ENCODE peak calls at places on chromosomes 2 and 18, in nine cellular contexts. One of them, this sample, is unnamed.
A peak's percentile ranks its signal among the peaks of the same experiment; 100 is the strongest.

GRCh38 chr18:65938592-65939372 is 188.0 kb downstream of the CDH7 start:
- DNase-seq in substantia nigra: no peak
- DNase-seq in activated naive CD8-positive, alpha-beta T cell treated with anti-CD3 and anti-CD28 coated beads, Interleukin-2, amount 10 ng/mL, durations not matched to agents 7 days and 5 days: no peak
- DNase-seq in astrocyte: peak; percentile 2
- DNase-seq in GM10248: no peak
- DNase-seq in left lobe of liver: no peak
- DNase-seq in NCI-H345: peak; percentile 7
- DNase-seq in activated T-cell treated with anti-CD3 and anti-CD28 coated beads for 1 hour: no peak
- DNase-seq in PC-3: peak; percentile 80
- DNase-seq in this sample: peak; percentile 88

GRCh38 chr18:67514901-67515540 is 1.5 kb downstream of the DSEL start:
- DNase-seq in substantia nigra: no peak
- DNase-seq in activated naive CD8-positive, alpha-beta T cell treated with anti-CD3 and anti-CD28 coated beads, Interleukin-2, amount 10 ng/mL, durations not matched to agents 7 days and 5 days: no peak
- DNase-seq in activated T-cell treated with anti-CD3 and anti-CD28 coated beads for 1 hour: no peak
- DNase-seq in astrocyte: no peak
- DNase-seq in left lobe of liver: no peak
- DNase-seq in NCI-H345: no peak
- DNase-seq in GM10248: no peak
- DNase-seq in PC-3: peak; percentile 38
- DNase-seq in this sample: no peak

GRCh38 chr2:111160758-111161157 is 40.0 kb downstream of the BCL2L11 start:
- DNase-seq in activated naive CD8-positive, alpha-beta T cell treated with anti-CD3 and anti-CD28 coated beads, Interleukin-2, amount 10 ng/mL, durations not matched to agents 7 days and 5 days: no peak
- DNase-seq in GM10248: no peak
- DNase-seq in NCI-H345: no peak
- DNase-seq in astrocyte: peak; percentile 89
- DNase-seq in left lobe of liver: no peak
- DNase-seq in activated T-cell treated with anti-CD3 and anti-CD28 coated beads for 1 hour: no peak
- DNase-seq in substantia nigra: no peak
- DNase-seq in PC-3: peak; percentile 55
- DNase-seq in this sample: no peak

GRCh38 chr2:67854798-67855197 is 208.0 kb downstream of the C1D start:
- DNase-seq in PC-3: no peak
- DNase-seq in GM10248: no peak
- DNase-seq in activated T-cell treated with anti-CD3 and anti-CD28 coated beads for 1 hour: no peak
- DNase-seq in activated naive CD8-positive, alpha-beta T cell treated with anti-CD3 and anti-CD28 coated beads, Interleukin-2, amount 10 ng/mL, durations not matched to agents 7 days and 5 days: no peak
- DNase-seq in astrocyte: no peak
- DNase-seq in left lobe of liver: no peak
- DNase-seq in NCI-H345: no peak
- DNase-seq in substantia nigra: no peak
- DNase-seq in this sample: no peak

GRCh38 chr18:9287037-9287436 is 47.5 kb upstream of the TWSG1 start:
- DNase-seq in activated naive CD8-positive, alpha-beta T cell treated with anti-CD3 and anti-CD28 coated beads, Interleukin-2, amount 10 ng/mL, durations not matched to agents 7 days and 5 days: no peak
- DNase-seq in substantia nigra: no peak
- DNase-seq in activated T-cell treated with anti-CD3 and anti-CD28 coated beads for 1 hour: no peak
- DNase-seq in left lobe of liver: no peak
- DNase-seq in GM10248: no peak
- DNase-seq in PC-3: peak; percentile 86
- DNase-seq in NCI-H345: peak; percentile 50
- DNase-seq in astrocyte: no peak
- DNase-seq in this sample: no peak

GRCh38 chr2:220224711-220225519 is 597.5 kb downstream of the SLC4A3 start:
- DNase-seq in activated naive CD8-positive, alpha-beta T cell treated with anti-CD3 and anti-CD28 coated beads, Interleukin-2, amount 10 ng/mL, durations not matched to agents 7 days and 5 days: no peak
- DNase-seq in activated T-cell treated with anti-CD3 and anti-CD28 coated beads for 1 hour: no peak
- DNase-seq in left lobe of liver: no peak
- DNase-seq in astrocyte: peak; percentile 92
- DNase-seq in GM10248: no peak
- DNase-seq in PC-3: peak; percentile 97
- DNase-seq in substantia nigra: no peak
- DNase-seq in NCI-H345: no peak
- DNase-seq in this sample: no peak

GRCh38 chr2:14557921-14558320 is 74.6 kb upstream of the LRATD1 start:
- DNase-seq in substantia nigra: no peak
- DNase-seq in PC-3: no peak
- DNase-seq in left lobe of liver: no peak
- DNase-seq in GM10248: no peak
- DNase-seq in activated naive CD8-positive, alpha-beta T cell treated with anti-CD3 and anti-CD28 coated beads, Interleukin-2, amount 10 ng/mL, durations not matched to agents 7 days and 5 days: no peak
- DNase-seq in astrocyte: no peak
- DNase-seq in NCI-H345: no peak
- DNase-seq in activated T-cell treated with anti-CD3 and anti-CD28 coated beads for 1 hour: no peak
- DNase-seq in this sample: no peak

GRCh38 chr2:201313362-201313761 is 43.8 kb downstream of the FLACC1 start:
- DNase-seq in PC-3: no peak
- DNase-seq in substantia nigra: no peak
- DNase-seq in NCI-H345: no peak
- DNase-seq in activated naive CD8-positive, alpha-beta T cell treated with anti-CD3 and anti-CD28 coated beads, Interleukin-2, amount 10 ng/mL, durations not matched to agents 7 days and 5 days: no peak
- DNase-seq in left lobe of liver: no peak
- DNase-seq in activated T-cell treated with anti-CD3 and anti-CD28 coated beads for 1 hour: no peak
- DNase-seq in astrocyte: no peak
- DNase-seq in GM10248: no peak
- DNase-seq in this sample: no peak

GRCh38 chr2:216792222-216793001 is 67.5 kb downstream of the TNP1 start:
- DNase-seq in NCI-H345: peak; percentile 89
- DNase-seq in left lobe of liver: no peak
- DNase-seq in substantia nigra: no peak
- DNase-seq in PC-3: peak; percentile 38
- DNase-seq in activated naive CD8-positive, alpha-beta T cell treated with anti-CD3 and anti-CD28 coated beads, Interleukin-2, amount 10 ng/mL, durations not matched to agents 7 days and 5 days: no peak
- DNase-seq in astrocyte: peak; percentile 83
- DNase-seq in activated T-cell treated with anti-CD3 and anti-CD28 coated beads for 1 hour: no peak
- DNase-seq in GM10248: no peak
- DNase-seq in this sample: no peak

GRCh38 chr18:13566941-13567762 is 159.2 kb downstream of the FAM210A start:
- DNase-seq in NCI-H345: no peak
- DNase-seq in astrocyte: no peak
- DNase-seq in left lobe of liver: no peak
- DNase-seq in substantia nigra: peak; percentile 63
- DNase-seq in PC-3: no peak
- DNase-seq in GM10248: peak; percentile 79
- DNase-seq in activated T-cell treated with anti-CD3 and anti-CD28 coated beads for 1 hour: no peak
- DNase-seq in activated naive CD8-positive, alpha-beta T cell treated with anti-CD3 and anti-CD28 coated beads, Interleukin-2, amount 10 ng/mL, durations not matched to agents 7 days and 5 days: peak; percentile 51
- DNase-seq in this sample: no peak

GRCh38 chr2:222747526-222748160 is 76.2 kb downstream of the MOGAT1 start:
- DNase-seq in activated T-cell treated with anti-CD3 and anti-CD28 coated beads for 1 hour: no peak
- DNase-seq in left lobe of liver: no peak
- DNase-seq in activated naive CD8-positive, alpha-beta T cell treated with anti-CD3 and anti-CD28 coated beads, Interleukin-2, amount 10 ng/mL, durations not matched to agents 7 days and 5 days: no peak
- DNase-seq in NCI-H345: no peak
- DNase-seq in GM10248: peak; percentile 34
- DNase-seq in PC-3: no peak
- DNase-seq in substantia nigra: no peak
- DNase-seq in astrocyte: no peak
- DNase-seq in this sample: no peak

GRCh38 chr18:2376707-2377106 is 194.6 kb downstream of the METTL4 start:
- DNase-seq in NCI-H345: no peak
- DNase-seq in astrocyte: no peak
- DNase-seq in activated naive CD8-positive, alpha-beta T cell treated with anti-CD3 and anti-CD28 coated beads, Interleukin-2, amount 10 ng/mL, durations not matched to agents 7 days and 5 days: no peak
- DNase-seq in PC-3: no peak
- DNase-seq in activated T-cell treated with anti-CD3 and anti-CD28 coated beads for 1 hour: no peak
- DNase-seq in substantia nigra: no peak
- DNase-seq in left lobe of liver: no peak
- DNase-seq in GM10248: no peak
- DNase-seq in this sample: no peak

GRCh38 chr2:49261791-49262190 is 107.5 kb upstream of the FSHR start:
- DNase-seq in PC-3: no peak
- DNase-seq in GM10248: no peak
- DNase-seq in activated naive CD8-positive, alpha-beta T cell treated with anti-CD3 and anti-CD28 coated beads, Interleukin-2, amount 10 ng/mL, durations not matched to agents 7 days and 5 days: no peak
- DNase-seq in NCI-H345: peak; percentile 6
- DNase-seq in substantia nigra: no peak
- DNase-seq in left lobe of liver: no peak
- DNase-seq in astrocyte: no peak
- DNase-seq in activated T-cell treated with anti-CD3 and anti-CD28 coated beads for 1 hour: no peak
- DNase-seq in this sample: no peak

This sample was measured in NCI-H446.